ENCODE peak calls at places on chromosome 6, in ten cellular contexts. Q is ovary, S is transverse colon, P is upper lobe of left lung, U is A549, I is K562, K is HepG2, C is stomach, F is sigmoid colon, T is GM12878. Y is an unnamed sample.

GRCh38 chr6:81126150-81126549 is 626.3 kb downstream of the TENT5A start:
- DNase-seq in F (no peak), K (no peak), Q (no peak), T (no peak), U (no peak), S (no peak), C (no peak), I (no peak), P (no peak), Y (no peak)

GRCh38 chr6:149032599-149033405 is 284.7 kb upstream of the TAB2 start:
- DNase-seq in Q (peak; percentile 63), T (peak; percentile 92), K (peak; percentile 98), U (peak; percentile 83), S (no peak), P (no peak), C (no peak), F (no peak), I (no peak), Y (no peak)

GRCh38 chr6:82988904-82989303 is 76.7 kb downstream of the UBE3D start:
- DNase-seq in P (no peak), U (no peak), K (no peak), T (no peak), F (no peak), C (no peak), I (peak; percentile 57), S (no peak), Q (no peak), Y (no peak)

GRCh38 chr6:14804444-14805210 is 441.2 kb upstream of the JARID2 start:
- DNase-seq in K (peak; percentile 54), C (peak; percentile 77), F (peak; percentile 95), P (no peak), Q (peak; percentile 88), U (no peak), I (no peak), S (peak; percentile 93), T (no peak), Y (peak; percentile 75)

GRCh38 chr6:150016324-150017185 is 8.8 kb downstream of the RAET1L start:
- DNase-seq in K (peak; percentile 69), S (peak; percentile 35), C (peak; percentile 67), U (peak; percentile 50), F (no peak), I (peak; percentile 63), T (no peak), P (peak; percentile 44), Q (no peak), Y (no peak)

GRCh38 chr6:41122373-41122772 is 31.8 kb downstream of the TREML1 start:
- DNase-seq in T (no peak), I (no peak), Q (no peak), S (no peak), C (no peak), F (no peak), P (peak; percentile 26), K (no peak), U (no peak), Y (no peak)

GRCh38 chr6:52538252-52538905 is 38.5 kb downstream of the TRAM2 start:
- DNase-seq in F (no peak), C (no peak), U (no peak), T (no peak), I (no peak), P (no peak), S (no peak), K (no peak), Q (no peak), Y (no peak)

GRCh38 chr6:16694789-16695188 is 66.5 kb downstream of the ATXN1 start:
- DNase-seq in K (no peak), C (no peak), S (no peak), Q (no peak), U (no peak), P (no peak), F (no peak), I (no peak), T (no peak), Y (no peak)

GRCh38 chr6:165987483-165988305 is 180.0 kb downstream of the TBXT start:
- DNase-seq in T (no peak), K (no peak), C (peak; percentile 54), F (peak; percentile 98), U (peak; percentile 99), P (no peak), S (peak; percentile 71), Q (peak; percentile 94), I (no peak), Y (peak; percentile 27)

GRCh38 chr6:57074383-57074782 is 15.6 kb upstream of the ZNF451 start:
- DNase-seq in F (no peak), Q (no peak), S (no peak), C (no peak), K (no peak), U (no peak), I (no peak), T (no peak), P (no peak), Y (no peak)

GRCh38 chr6:100612101-100612500 is 147.4 kb upstream of the SIM1 start:
- DNase-seq in Q (no peak), T (no peak), U (no peak), F (no peak), S (no peak), C (no peak), K (no peak), I (no peak), P (no peak), Y (no peak)

GRCh38 chr6:103079867-103080266 is 1686.4 kb downstream of the GRIK2 start:
- DNase-seq in T (peak; percentile 4), F (no peak), K (no peak), I (no peak), S (no peak), C (no peak), U (no peak), P (no peak), Q (no peak), Y (no peak)

GRCh38 chr6:105274678-105275077 is 94.9 kb upstream of the POPDC3 start:
- DNase-seq in U (no peak), C (no peak), Q (no peak), S (no peak), T (no peak), I (no peak), P (no peak), F (no peak), K (no peak), Y (no peak)

DNA sequence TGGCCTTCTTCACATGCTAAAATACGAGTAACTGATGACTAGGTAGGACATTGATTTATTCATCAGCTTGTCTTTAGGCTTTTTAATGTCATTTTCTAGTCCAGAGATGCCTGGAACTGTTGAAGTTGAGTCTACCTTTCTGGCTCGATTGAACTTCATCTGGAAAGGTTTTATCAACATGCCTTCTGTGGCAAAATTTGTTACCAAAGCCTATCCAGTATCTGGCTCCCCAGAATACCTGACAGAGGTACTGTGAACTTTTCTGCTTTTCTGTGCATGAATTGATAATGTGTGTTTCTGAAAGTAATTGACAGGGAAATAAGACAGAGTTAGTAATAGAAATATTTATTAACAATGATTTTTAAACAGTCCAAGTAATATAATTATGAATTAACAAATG is 71.0 kb downstream of the PHF3 start:
- DNase-seq in Q (no peak), C (no peak), K (no peak), S (no peak), F (no peak), P (no peak), I (no peak), T (no peak), U (no peak), Y (no peak)
- H3K27ac ChIP-seq in Q (no peak overlapping the region), C (no peak overlapping the region), K (no peak overlapping the region), S (no peak overlapping the region), F (no peak overlapping the region), P (no peak overlapping the region), I (no peak overlapping the region), T (no peak overlapping the region), U (no peak overlapping the region), Y (no peak overlapping the region)

GRCh38 chr6:128519931-128520435 is 416 bp downstream of the PTPRK start:
- DNase-seq in F (peak; percentile 78), T (no peak), I (no peak), S (peak; percentile 38), C (peak; percentile 45), P (peak; percentile 48), Q (peak; percentile 59), K (no peak), U (peak; percentile 25), Y (peak; percentile 25)

GRCh38 chr6:128521302-128521632 is 868 bp upstream of the PTPRK start:
- DNase-seq in I (no peak), Q (no peak), S (no peak), F (no peak), K (no peak), C (no peak), T (no peak), U (no peak), P (no peak), Y (no peak)

GRCh38 chr6:128518531-128519131 is 1.8 kb downstream of the PTPRK start:
- DNase-seq in F (no peak), I (no peak), C (no peak), S (no peak), P (no peak), Q (no peak), U (no peak), T (no peak), K (no peak), Y (no peak)

GRCh38 chr6:128520436-128521301 is at the start of gene PTPRK:
- DNase-seq in I (peak; percentile 29), S (peak; percentile 94), K (peak; percentile 90), P (peak; percentile 91), U (peak; percentile 87), Q (peak; percentile 92), C (peak; percentile 95), T (no peak), F (peak; percentile 97), Y (peak; percentile 82)

GRCh38 chr6:128519132-128519930 is 1.1 kb downstream of the PTPRK start:
- DNase-seq in Q (peak; percentile 56), K (peak; percentile 87), T (no peak), I (no peak), U (peak; percentile 54), F (peak; percentile 80), P (peak; percentile 54), S (peak; percentile 50), C (peak; percentile 58), Y (peak; percentile 16)
- TF ChIP-seq POLR2A in Q (no peak), K (peak; percentile 44), T (no peak), I (no peak), U (no peak), F (no peak), P (no peak), S (no peak), C (no peak), Y (no peak)

GRCh38 chr6:126148853-126149252 is 162.5 kb downstream of the TRMT11 start:
- DNase-seq in P (no peak), C (no peak), F (no peak), K (no peak), T (no peak), U (no peak), S (no peak), Q (no peak), I (no peak), Y (no peak)
- TF ChIP-seq EP300 in P (no peak), C (no peak), F (no peak), K (no peak), T (no peak), U (no peak), S (no peak), Q (no peak), I (no peak), Y (no peak)

GRCh38 chr6:593139-593906 is 63.6 kb downstream of the HUS1B start:
- DNase-seq in S (peak; percentile 57), C (peak; percentile 58), T (peak; percentile 13), U (peak; percentile 39), P (peak; percentile 35), F (no peak), I (peak; percentile 54), Q (peak; percentile 37), K (peak; percentile 56), Y (peak; percentile 87)

GRCh38 chr6:589090-589489 is 67.8 kb downstream of the HUS1B start:
- DNase-seq in C (no peak), T (no peak), F (no peak), K (no peak), P (no peak), Q (no peak), S (no peak), I (no peak), U (no peak), Y (no peak)

GRCh38 chr6:593907-594212 is 63.0 kb downstream of the HUS1B start:
- DNase-seq in I (no peak), T (no peak), Q (no peak), F (no peak), S (no peak), U (no peak), C (no peak), K (no peak), P (no peak), Y (no peak)
- H3K27ac ChIP-seq in I (no peak overlapping the region), T (no peak overlapping the region), Q (no peak overlapping the region), F (peak overlapping the region; percentile 66), S (peak overlapping the region; percentile 64), U (no peak overlapping the region), C (no peak overlapping the region), K (no peak overlapping the region), P (no peak overlapping the region), Y (no peak overlapping the region)

Y was measured in tibial nerve.